ENCODE peak calls at places on chromosomes 3 and 15, in five cellular contexts. S is glomerular endothelial cell, K is HL-60, U is amniotic stem cell, D is nephron progenitor cell. J is an unnamed sample.

GRCh38 chr3:116263842-116264545 is 181.3 kb downstream of the LSAMP start:
- DNase-seq in D (no peak), K (no peak), U (no peak), S (no peak), J (no peak)

GRCh38 chr15:72790302-72790955 is 6.9 kb upstream of the ADPGK start:
- DNase-seq in U (no peak), S (no peak), D (no peak), K (no peak), J (no peak)

GRCh38 chr3:102230057-102230456 is 204.8 kb upstream of the ZPLD1 start:
- DNase-seq in U (no peak), D (no peak), S (no peak), K (no peak), J (no peak)

GRCh38 chr3:142963266-142964149 is at the start of gene PAQR9:
- DNase-seq in U (no peak), S (no peak), K (no peak), D (peak; percentile 81), J (peak; percentile 56)

GRCh38 chr3:130834476-130834875 is 59.4 kb upstream of the ATP2C1 start:
- DNase-seq in S (no peak), K (no peak), U (no peak), D (no peak), J (no peak)

GRCh38 chr3:129829640-129830039 is 63.9 kb downstream of the TMCC1 start:
- DNase-seq in D (peak; percentile 8), S (peak; percentile 56), U (peak; percentile 84), K (peak; percentile 16), J (peak; percentile 77)

GRCh38 chr15:24761704-24762302 is 86.2 kb downstream of the NPAP1 start:
- DNase-seq in D (no peak), K (no peak), U (no peak), S (no peak), J (no peak)

GRCh38 chr15:55993111-55993803 is at the start of gene NEDD4:
- DNase-seq in K (peak; percentile 30), D (peak; percentile 86), U (peak; percentile 71), S (no peak), J (peak; percentile 78)

GRCh38 chr3:130093741-130094391 is 12.2 kb downstream of the ALG1L2 start:
- DNase-seq in U (no peak), S (no peak), D (no peak), K (peak; percentile 38), J (no peak)

J was measured in COR-L47.